ENCODE peak calls at places on chromosomes 12 and 14, in six cellular contexts. F is epithelial cell of esophagus; A is skeletal muscle cell; J is stimulated activated CD4-positive, alpha-beta T cell treated with anti-CD3 and anti-CD28 coated beads, Interleukin-1b, Interleukin-23, amount 100 ng/mL, for 1 hour; Y is OCI-M1; S is Right ventricle myocardium superior. D is an unnamed sample.

GRCh38 chr14:92973798-92974372 is 50.9 kb downstream of the CHGA start:
- DNase-seq in F (no peak), A (no peak), Y (no peak), J (no peak), S (no peak), D (no peak)

GRCh38 chr12:52924764-52925716 is 20.2 kb upstream of the KRT8 start:
- DNase-seq in F (peak), S (no peak), J (no peak), A (peak), Y (no peak), D (peak)

GRCh38 chr12:100539209-100539608 is 34.3 kb upstream of the GAS2L3 start:
- DNase-seq in F (peak), J (no peak), Y (peak), A (no peak), S (no peak), D (peak)

GRCh38 chr12:65825573-65826512 is 1.6 kb downstream of the HMGA2 start:
- DNase-seq in S (peak), Y (no peak), F (no peak), J (no peak), A (no peak), D (peak)

GRCh38 chr12:85057370-85057963 is 21.3 kb downstream of the LRRIQ1 start:
- DNase-seq in J (no peak), F (peak), S (no peak), Y (peak), A (no peak), D (peak)

GRCh38 chr12:3492868-3493224 is 1.8 kb downstream of the PRMT8 start:
- DNase-seq in F (no peak), S (no peak), J (no peak), A (no peak), Y (no peak), D (no peak)

GRCh38 chr12:108063192-108063591 is 65.9 kb upstream of the WSCD2 start:
- DNase-seq in S (no peak), A (no peak), J (no peak), F (peak), Y (peak), D (no peak)

GRCh38 chr12:89225401-89225800 is 126.9 kb downstream of the DUSP6 start:
- DNase-seq in J (peak), F (peak), Y (no peak), S (no peak), A (no peak), D (peak)

GRCh38 chr12:96073346-96074336 is 38.3 kb upstream of the LTA4H start:
- DNase-seq in S (no peak), J (no peak), A (no peak), Y (no peak), F (peak), D (no peak)

GRCh38 chr12:57243521-57244305 is 7.3 kb downstream of the STAC3 start:
- DNase-seq in F (peak), A (no peak), Y (peak), S (peak), J (peak), D (peak)

GRCh38 chr14:45135181-45135580 is 549 bp upstream of the FANCM start:
- DNase-seq in S (no peak), F (peak), Y (peak), A (no peak), J (no peak), D (peak)

GRCh38 chr14:75533791-75534190 is 11.5 kb downstream of the BATF start:
- DNase-seq in Y (no peak), J (no peak), S (no peak), A (no peak), F (no peak), D (no peak)

GRCh38 chr14:105999361-106000028 is 473.1 kb downstream of the TMEM121 start:
- DNase-seq in A (no peak), Y (peak), S (peak), F (no peak), J (no peak), D (no peak)

GRCh38 chr12:46164186-46164585 is 104.7 kb downstream of the SLC38A1 start:
- DNase-seq in Y (no peak), S (no peak), A (no peak), F (peak), J (no peak), D (no peak)

GRCh38 chr12:10511756-10512355 is 6.2 kb downstream of the EIF2S3B start:
- DNase-seq in S (no peak), Y (no peak), F (peak), A (no peak), J (no peak), D (no peak)

GRCh38 chr14:65231286-65231980 is 129.1 kb upstream of the MAX start:
- DNase-seq in J (no peak), F (no peak), A (no peak), S (no peak), Y (no peak), D (no peak)

GRCh38 chr12:128190614-128191013 is 76.4 kb upstream of the TMEM132C start:
- DNase-seq in A (no peak), Y (no peak), S (no peak), J (no peak), F (no peak), D (no peak)

GRCh38 chr12:132444957-132445883 is 44.7 kb upstream of the FBRSL1 start:
- DNase-seq in A (no peak), Y (no peak), F (peak), J (peak), S (no peak), D (no peak)

GRCh38 chr12:1853716-1854115 is 33.4 kb downstream of the LRTM2 start:
- DNase-seq in J (no peak), Y (no peak), S (no peak), F (no peak), A (no peak), D (no peak)

GRCh38 chr14:92850492-92850891 is 56.4 kb downstream of the GOLGA5 start:
- DNase-seq in A (no peak), S (no peak), J (no peak), Y (no peak), F (peak), D (peak)

GRCh38 chr14:104977681-104978647 is at the start of gene AHNAK2:
- DNase-seq in J (peak), S (peak), Y (peak), F (peak), A (peak), D (peak)

GRCh38 chr12:110641512-110641911 is 27.6 kb downstream of the TCTN1 start:
- DNase-seq in A (peak), S (peak), Y (peak), F (no peak), J (no peak), D (peak)

GRCh38 chr14:96255501-96256366 is at the start of gene BDKRB1:
- DNase-seq in F (peak), A (no peak), S (no peak), Y (no peak), J (no peak), D (no peak)

GRCh38 chr14:22497144-22497423 is 91.9 kb downstream of the DAD1 start:
- DNase-seq in S (no peak), A (no peak), Y (no peak), F (no peak), J (no peak), D (no peak)

GRCh38 chr12:88854260-88854659 is 274.0 kb upstream of the KITLG start:
- DNase-seq in Y (no peak), J (no peak), S (no peak), F (peak), A (peak), D (peak)

GRCh38 chr12:116818341-116818856 is 62.8 kb downstream of the HRK start:
- DNase-seq in Y (peak), J (no peak), A (no peak), F (no peak), S (peak), D (peak)

GRCh38 chr14:38404100-38404541 is 148.2 kb upstream of the CLEC14A start:
- DNase-seq in Y (no peak), J (no peak), S (no peak), F (no peak), A (peak), D (peak)

GRCh38 chr12:27615331-27615891 is 80.8 kb upstream of the REP15 start:
- DNase-seq in Y (no peak), A (no peak), J (no peak), S (no peak), F (no peak), D (peak)

GRCh38 chr12:93944196-93944595 is 204.2 kb upstream of the PLXNC1 start:
- DNase-seq in S (no peak), A (no peak), F (no peak), Y (no peak), J (no peak), D (peak)

GRCh38 chr14:52318829-52319604 is 4.9 kb downstream of the PTGER2 start:
- DNase-seq in Y (peak), A (no peak), F (no peak), J (no peak), S (no peak), D (peak)

GRCh38 chr14:64114166-64114565 is 180.0 kb downstream of the ESR2 start:
- DNase-seq in S (no peak), F (peak), Y (peak), A (no peak), J (no peak), D (no peak)

GRCh38 chr12:132622437-132623071 is 4.0 kb downstream of the P2RX2 start:
- DNase-seq in F (peak), A (peak), J (no peak), S (no peak), Y (peak), D (peak)

GRCh38 chr14:23578560-23579310 is at the start of gene JPH4:
- DNase-seq in F (no peak), Y (no peak), J (no peak), S (no peak), A (no peak), D (no peak)

GRCh38 chr14:69945905-69946304 is 66.7 kb downstream of the SMOC1 start:
- DNase-seq in Y (no peak), F (no peak), S (no peak), J (no peak), A (no peak), D (peak)

GRCh38 chr12:105967038-105967776 is 171.5 kb downstream of the NUAK1 start:
- DNase-seq in J (no peak), S (no peak), F (no peak), Y (no peak), A (no peak), D (peak)